ENCODE peak calls at places on chromosomes 12 and 14, in nine cellular contexts. M, U, A, E, L, P, O, C and R are unnamed samples.
A peak's percentile ranks its signal among the peaks of the same experiment; 100 is the strongest.

GRCh38 chr12:65740873-65741600 is 83.2 kb upstream of the HMGA2 start:
- DNase-seq in U (peak; percentile 75), L (no peak), E (no peak), P (peak; percentile 83), A (peak; percentile 69), O (peak; percentile 82), M (peak; percentile 56), C (peak; percentile 95), R (peak; percentile 86)

GRCh38 chr14:55328317-55328716 is 57.1 kb downstream of the FBXO34 start:
- DNase-seq in M (no peak), A (peak; percentile 12), E (no peak), O (no peak), U (no peak), C (no peak), L (no peak), P (no peak), R (no peak)

GRCh38 chr14:55850803-55851202 is 267.4 kb upstream of the PELI2 start:
- DNase-seq in A (no peak), L (no peak), C (no peak), O (no peak), P (peak; percentile 47), M (peak; percentile 54), U (no peak), E (no peak), R (no peak)

GRCh38 chr14:62143235-62143634 is 381.0 kb downstream of the SNAPC1 start:
- DNase-seq in U (no peak), L (no peak), M (no peak), A (no peak), P (no peak), O (no peak), C (no peak), E (no peak), R (no peak)

GRCh38 chr12:1800646-1801284 is 19.6 kb upstream of the LRTM2 start:
- DNase-seq in P (peak; percentile 52), E (no peak), C (no peak), M (no peak), L (no peak), O (no peak), A (peak; percentile 37), U (no peak), R (peak; percentile 69)

GRCh38 chr12:24835377-24835776 is 113.5 kb downstream of the BCAT1 start:
- DNase-seq in O (no peak), U (no peak), M (no peak), E (no peak), A (no peak), C (no peak), P (no peak), L (no peak), R (no peak)

GRCh38 chr14:39025810-39026627 is 77.0 kb downstream of the SEC23A start:
- DNase-seq in P (no peak), C (no peak), E (no peak), U (no peak), O (no peak), L (no peak), A (peak; percentile 87), M (no peak), R (no peak)

GRCh38 chr12:94754653-94755052 is 104.3 kb upstream of the TMCC3 start:
- DNase-seq in C (no peak), U (no peak), E (no peak), M (no peak), A (no peak), P (no peak), L (no peak), O (no peak), R (no peak)

GRCh38 chr12:102879144-102879763 is 37.8 kb downstream of the PAH start:
- DNase-seq in A (no peak), M (peak; percentile 70), L (no peak), U (no peak), C (no peak), O (peak; percentile 16), E (peak; percentile 76), P (no peak), R (peak; percentile 12)

GRCh38 chr12:53988519-53989226 is 3.7 kb downstream of the HOXC10 start:
- DNase-seq in M (no peak), U (no peak), C (no peak), P (no peak), L (no peak), A (no peak), E (no peak), O (no peak), R (no peak)

GRCh38 chr12:53992377-53992776 is 7.4 kb downstream of the HOXC10 start:
- DNase-seq in O (no peak), C (no peak), P (no peak), L (no peak), M (no peak), E (no peak), A (no peak), U (no peak), R (no peak)

GRCh38 chr12:53990311-53991076 is 5.5 kb downstream of the HOXC10 start:
- DNase-seq in E (no peak), O (no peak), L (no peak), U (no peak), P (no peak), C (no peak), A (no peak), M (no peak), R (no peak)

GRCh38 chr12:53989227-53990113 is 4.5 kb downstream of the HOXC10 start:
- DNase-seq in O (peak; percentile 50), A (peak; percentile 56), U (no peak), L (no peak), E (no peak), C (no peak), P (no peak), M (no peak), R (peak; percentile 41)

DNA sequence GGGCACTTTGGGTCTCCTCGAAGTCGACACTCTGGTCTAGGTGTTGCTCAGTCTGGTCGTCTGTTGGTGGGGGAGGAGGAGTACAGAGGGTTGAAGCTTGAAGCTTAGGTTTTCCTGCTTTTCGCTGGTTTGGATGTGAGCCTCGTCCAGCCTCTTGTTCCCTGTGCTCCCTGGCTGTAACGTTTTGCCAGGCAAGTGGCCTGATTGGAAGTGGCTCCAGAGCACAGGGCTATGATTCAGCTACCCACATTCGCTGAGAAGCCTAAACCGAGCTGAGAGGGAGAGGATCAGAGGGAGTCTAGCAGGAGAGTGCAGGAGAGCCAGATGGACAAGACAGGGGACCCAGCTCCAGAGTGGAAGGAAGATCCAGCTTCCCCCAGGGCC is 6.1 kb downstream of the HOXC10 start:
- DNase-seq in A (no peak), E (no peak), U (no peak), O (no peak), C (no peak), L (no peak), P (no peak), M (peak; percentile 79), R (no peak)
- TF ChIP-seq POLR2A in A (no peak), E (no peak), U (no peak), O (no peak), C (no peak), L (no peak), P (no peak), M (no peak), R (no peak)

DNA sequence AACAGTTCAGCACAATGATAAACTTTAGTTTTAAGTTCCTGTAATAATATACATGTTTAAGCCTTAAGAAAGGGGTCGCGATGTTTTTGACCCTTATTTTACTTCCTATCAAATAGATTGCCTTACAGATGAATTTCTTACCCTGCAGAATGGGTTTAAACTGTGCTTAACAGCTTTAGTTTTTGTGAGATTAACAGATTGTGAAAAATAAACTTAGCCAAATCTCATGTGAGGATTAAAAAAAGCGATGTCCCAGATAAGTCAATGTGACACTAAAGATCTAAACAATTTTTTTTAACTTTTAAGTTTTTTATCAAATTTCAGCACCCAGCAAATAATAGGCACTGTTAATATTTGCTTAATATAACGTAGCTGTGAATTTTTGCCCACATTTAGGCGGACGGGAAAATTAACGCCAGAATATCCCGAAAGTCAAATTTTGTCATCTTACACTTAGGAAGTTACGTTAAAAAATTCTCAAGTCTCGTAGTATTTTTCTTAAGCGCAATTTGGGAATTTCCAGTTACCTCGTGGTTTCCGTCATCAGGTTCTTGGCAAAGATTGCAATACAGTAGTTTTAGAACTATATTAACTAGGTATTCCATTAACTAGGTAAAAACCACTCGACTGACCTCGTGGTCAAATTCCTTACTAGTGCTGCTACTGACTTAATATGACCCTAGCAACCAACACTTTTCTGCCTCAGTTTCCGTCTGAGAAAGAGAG is 1.2 kb downstream of the HNRNPC start:
- DNase-seq in O (no peak), A (no peak), C (no peak), P (no peak), E (no peak), U (no peak), L (no peak), M (no peak), R (peak; percentile 39)
- TF ChIP-seq POLR2A in O (no peak), A (no peak), C (no peak), P (no peak), E (no peak), U (no peak), L (no peak), M (no peak), R (peak; percentile 3)

DNA sequence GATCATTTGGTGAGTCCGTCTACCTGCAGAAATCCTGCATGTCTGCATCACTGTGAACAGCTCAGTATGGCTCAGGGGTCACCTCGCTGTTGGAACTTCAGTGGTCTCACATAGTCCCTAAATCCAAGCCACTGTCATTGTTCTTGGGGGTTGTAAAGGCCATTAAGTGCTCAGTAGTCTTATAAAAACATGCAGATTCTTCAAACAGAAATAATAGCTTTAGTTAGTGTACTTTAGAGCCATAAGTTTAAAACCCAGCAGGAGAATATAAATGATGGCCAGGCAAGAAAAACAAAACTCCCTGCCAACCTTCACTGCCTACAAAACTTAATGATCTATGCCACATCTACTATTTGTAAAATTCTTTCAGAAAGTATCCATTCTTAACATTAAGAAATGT is 396.3 kb downstream of the SYT1 start:
- DNase-seq in P (no peak), M (no peak), E (no peak), U (no peak), O (no peak), A (no peak), C (no peak), L (no peak), R (no peak)
- TF ChIP-seq POLR2A in P (no peak), M (no peak), E (no peak), U (no peak), O (no peak), A (no peak), C (no peak), L (no peak), R (no peak)

GRCh38 chr14:105536691-105537579 is 10.6 kb downstream of the TMEM121 start:
- DNase-seq in P (no peak), C (peak; percentile 47), L (no peak), U (no peak), O (no peak), M (no peak), E (no peak), A (no peak), R (no peak)

GRCh38 chr14:105537580-105538474 is 11.4 kb downstream of the TMEM121 start:
- DNase-seq in L (no peak), O (peak; percentile 75), C (peak; percentile 94), A (no peak), E (no peak), U (no peak), P (peak; percentile 78), M (no peak), R (peak; percentile 57)

GRCh38 chr14:105533811-105534498 is 7.6 kb downstream of the TMEM121 start:
- DNase-seq in L (no peak), P (no peak), U (no peak), O (no peak), M (no peak), E (no peak), C (no peak), A (no peak), R (no peak)

GRCh38 chr14:105534586-105534985 is 8.2 kb downstream of the TMEM121 start:
- DNase-seq in O (no peak), A (no peak), M (no peak), C (peak; percentile 52), U (no peak), L (no peak), P (no peak), E (no peak), R (no peak)

GRCh38 chr14:105536051-105536450 is 9.7 kb downstream of the TMEM121 start:
- DNase-seq in C (peak; percentile 66), U (no peak), E (no peak), O (no peak), L (no peak), A (no peak), P (no peak), M (no peak), R (no peak)
- TF ChIP-seq POLR2A in C (no peak), U (no peak), E (no peak), O (no peak), L (no peak), A (no peak), P (no peak), M (no peak), R (no peak)